ENCODE peak calls at places on chromosomes 7 and 10, in eight cellular contexts. H is SK-N-SH, O is IMR-90, I is K562, F is WTC11, D is GM12878, Q is HepG2, N is H1. Z is an unnamed sample.

GRCh38 chr10:91211675-91212074 is 8.8 kb upstream of the PCGF5 start:
- DNase-seq in O (no peak), F (no peak), D (no peak), H (no peak), I (no peak), Q (no peak), N (no peak), Z (no peak)

GRCh38 chr7:66400400-66400799 is 195.3 kb downstream of the TPST1 start:
- DNase-seq in I (no peak), F (no peak), D (no peak), O (no peak), Q (no peak), N (no peak), H (no peak), Z (no peak)

GRCh38 chr7:1943326-1943725 is 273.2 kb downstream of the ELFN1 start:
- DNase-seq in F (no peak), H (no peak), Q (no peak), I (no peak), D (no peak), N (no peak), O (no peak), Z (no peak)

GRCh38 chr7:33806284-33807157 is 98.8 kb upstream of the BMPER start:
- DNase-seq in N (no peak), I (no peak), D (no peak), F (no peak), Q (peak), H (no peak), O (peak), Z (no peak)

GRCh38 chr10:119466655-119467054 is 75.9 kb downstream of the RGS10 start:
- DNase-seq in F (no peak), D (no peak), H (no peak), I (no peak), Q (no peak), O (no peak), N (no peak), Z (no peak)

GRCh38 chr10:70657036-70657435 is 15.3 kb upstream of the ADAMTS14 start:
- DNase-seq in D (no peak), H (no peak), N (no peak), F (no peak), Q (no peak), O (peak), I (no peak), Z (no peak)

GRCh38 chr10:29496341-29497162 is 138.2 kb downstream of the SVIL start:
- DNase-seq in I (peak), N (peak), F (peak), D (no peak), Q (peak), H (peak), O (peak), Z (peak)

GRCh38 chr7:42932861-42933591 is 850 bp downstream of the MRPL32 start:
- DNase-seq in Q (no peak), H (peak), O (peak), F (no peak), I (peak), D (no peak), N (no peak), Z (no peak)

GRCh38 chr7:105691692-105692564 is 110.6 kb upstream of the EFCAB10 start:
- DNase-seq in D (no peak), N (no peak), H (no peak), Q (no peak), I (no peak), O (peak), F (peak), Z (no peak)

GRCh38 chr7:73725703-73726466 is 6.4 kb upstream of the STX1A start:
- DNase-seq in N (peak), Q (peak), D (no peak), F (peak), I (peak), O (peak), H (peak), Z (peak)

GRCh38 chr10:43692051-43692825 is 43.6 kb upstream of the ZNF32 start:
- DNase-seq in N (no peak), I (no peak), H (no peak), Q (no peak), F (no peak), O (peak), D (no peak), Z (no peak)

GRCh38 chr7:28784166-28784870 is 173.8 kb downstream of the TRIL start:
- DNase-seq in D (no peak), O (peak), F (no peak), H (peak), N (no peak), Q (no peak), I (no peak), Z (no peak)

GRCh38 chr7:93374345-93374940 is 142.3 kb downstream of the VPS50 start:
- DNase-seq in F (no peak), Q (peak), N (no peak), D (no peak), O (peak), I (peak), H (peak), Z (peak)

GRCh38 chr7:15764010-15764409 is 77.5 kb upstream of the MEOX2 start:
- DNase-seq in Q (no peak), H (no peak), F (no peak), O (no peak), N (no peak), I (no peak), D (no peak), Z (no peak)

GRCh38 chr10:78814430-78814806 is 254.3 kb upstream of the ZMIZ1 start:
- DNase-seq in Q (no peak), N (no peak), H (no peak), O (no peak), D (no peak), F (no peak), I (no peak), Z (no peak)

GRCh38 chr10:71708301-71708703 is 11.3 kb downstream of the C10orf105 start:
- DNase-seq in H (peak), N (peak), F (peak), I (peak), O (no peak), D (no peak), Q (peak), Z (peak)

GRCh38 chr10:94225589-94225988 is 137.2 kb downstream of the NOC3L start:
- DNase-seq in I (no peak), O (no peak), Q (no peak), N (no peak), H (no peak), D (no peak), F (peak), Z (peak)

GRCh38 chr7:43700059-43700501 is 29.2 kb downstream of the COA1 start:
- DNase-seq in D (no peak), H (peak), N (no peak), F (no peak), Q (peak), O (peak), I (peak), Z (peak)

GRCh38 chr7:44046321-44047061 is 2.0 kb downstream of the DBNL start:
- DNase-seq in N (no peak), I (peak), H (no peak), Q (no peak), O (no peak), F (no peak), D (peak), Z (no peak)

GRCh38 chr7:2451171-2452073 is 24.8 kb downstream of the GRIFIN start:
- DNase-seq in Q (peak), D (no peak), H (peak), F (peak), N (peak), O (peak), I (peak), Z (peak)

GRCh38 chr10:99551158-99551557 is 18.4 kb downstream of the NKX2-3 start:
- DNase-seq in Q (no peak), I (no peak), D (no peak), F (no peak), H (peak), O (peak), N (no peak), Z (no peak)

GRCh38 chr7:150322114-150322832 is 882 bp upstream of the LRRC61 start:
- DNase-seq in F (no peak), I (peak), Q (peak), H (no peak), O (no peak), D (no peak), N (no peak), Z (no peak)
- TF ChIP-seq USF2 in F (no peak), I (no peak), Q (no peak), H (no peak), O (no peak), D (no peak), N (no peak), Z (no peak)

DNA sequence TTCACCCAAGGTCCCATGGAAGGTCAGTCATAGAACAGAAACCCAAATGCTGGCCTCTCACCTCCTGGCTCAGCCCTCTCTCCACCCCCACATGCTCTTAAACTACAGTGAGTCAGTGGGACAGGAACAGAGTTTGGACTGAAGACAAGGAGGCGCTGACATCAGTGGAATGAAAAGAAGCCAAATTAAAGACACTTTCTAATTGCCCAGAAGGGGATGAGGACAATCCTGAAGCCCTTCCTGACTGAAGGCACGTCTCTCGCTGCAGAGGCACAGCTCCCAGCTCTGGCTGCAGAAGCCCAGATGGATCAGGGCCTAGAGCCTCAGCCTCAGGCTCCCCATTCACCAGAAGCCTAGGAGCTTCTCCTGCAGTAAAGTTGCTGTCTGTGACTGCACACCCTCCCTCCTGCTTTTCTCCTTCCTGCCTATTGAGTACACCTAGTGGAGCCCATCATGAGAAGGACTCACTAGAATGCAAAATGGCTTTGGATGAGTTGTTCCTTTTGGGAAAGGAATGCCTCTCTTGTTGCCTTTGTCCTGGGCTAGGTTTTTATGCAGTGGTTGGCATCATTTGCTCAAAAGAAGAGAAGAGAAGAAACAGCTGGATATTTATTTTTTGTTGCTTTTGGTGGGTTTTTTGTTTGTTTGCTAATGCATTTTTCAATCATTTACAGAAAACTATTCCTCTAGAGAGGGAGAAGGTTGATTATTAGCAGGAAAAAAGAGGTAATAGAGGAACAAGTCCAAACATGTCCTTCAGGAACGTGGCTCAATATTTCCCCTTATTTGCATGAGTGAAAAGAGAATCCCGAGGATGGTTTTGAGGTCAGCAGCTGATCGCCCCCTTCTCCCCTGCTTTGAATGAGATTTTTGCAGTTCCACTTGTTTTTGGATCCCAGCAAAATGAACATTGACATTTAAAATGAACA is 369.7 kb upstream of the NRP1 start:
- DNase-seq in F (no peak), D (no peak), O (peak), N (no peak), I (no peak), Q (no peak), H (no peak), Z (no peak)
- TF ChIP-seq USF2 in F (no peak), D (no peak), O (no peak), N (no peak), I (no peak), Q (no peak), H (no peak), Z (no peak)

GRCh38 chr10:14617850-14618249 is 156.8 kb downstream of the FAM107B start:
- DNase-seq in Q (no peak), N (no peak), I (no peak), D (no peak), F (no peak), O (peak), H (no peak), Z (no peak)
- TF ChIP-seq USF2 in Q (no peak), N (no peak), I (no peak), D (no peak), F (no peak), O (no peak), H (no peak), Z (no peak)

DNA sequence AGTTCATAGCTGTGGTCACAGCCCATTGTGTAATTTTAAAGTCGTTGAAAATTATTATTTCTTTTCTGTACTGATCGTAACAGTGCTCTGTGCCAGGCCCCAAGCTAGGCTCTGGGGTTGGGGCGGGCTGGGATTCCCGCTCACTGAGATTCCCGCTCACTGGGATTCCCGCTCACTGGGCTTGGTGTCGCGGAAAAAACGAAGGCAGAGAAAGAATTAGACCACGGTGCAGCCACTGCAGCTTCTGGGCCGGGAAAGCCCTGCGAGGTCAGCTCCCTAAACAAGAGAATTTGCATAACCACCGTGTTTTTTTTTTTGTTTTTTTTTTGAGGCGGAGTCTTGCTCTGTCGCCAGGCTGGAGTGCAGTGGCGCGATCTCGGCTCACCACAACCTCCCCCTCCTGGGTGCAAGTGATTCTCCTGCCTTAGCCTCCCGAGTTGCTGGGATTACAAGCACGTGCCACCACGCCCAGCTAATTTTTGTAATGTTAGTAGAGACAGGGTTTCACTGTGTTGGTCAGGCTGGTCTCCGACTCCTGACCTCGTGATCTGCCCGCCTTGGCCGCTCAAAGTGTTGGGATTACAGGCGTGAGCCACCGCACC is 31.2 kb downstream of the FOXK1 start:
- DNase-seq in F (no peak), Q (no peak), D (no peak), I (peak), H (no peak), N (no peak), O (no peak), Z (no peak)
- TF ChIP-seq USF2 in F (no peak), Q (no peak), D (no peak), I (no peak), H (no peak), N (no peak), O (no peak), Z (no peak)

GRCh38 chr10:104332243-104333036 is 5.8 kb downstream of the ITPRIP start:
- DNase-seq in D (no peak), F (no peak), O (no peak), I (peak), Q (no peak), N (no peak), H (no peak), Z (no peak)

GRCh38 chr10:104330168-104331117 is 7.8 kb downstream of the ITPRIP start:
- DNase-seq in I (no peak), D (no peak), O (peak), N (no peak), Q (peak), F (no peak), H (no peak), Z (no peak)

GRCh38 chr10:104333037-104333727 is 5.1 kb downstream of the ITPRIP start:
- DNase-seq in O (no peak), Q (no peak), H (peak), F (no peak), N (no peak), I (peak), D (no peak), Z (no peak)

GRCh38 chr10:104329754-104330153 is 8.5 kb downstream of the ITPRIP start:
- DNase-seq in F (no peak), H (no peak), I (no peak), Q (no peak), D (no peak), N (no peak), O (peak), Z (no peak)

DNA sequence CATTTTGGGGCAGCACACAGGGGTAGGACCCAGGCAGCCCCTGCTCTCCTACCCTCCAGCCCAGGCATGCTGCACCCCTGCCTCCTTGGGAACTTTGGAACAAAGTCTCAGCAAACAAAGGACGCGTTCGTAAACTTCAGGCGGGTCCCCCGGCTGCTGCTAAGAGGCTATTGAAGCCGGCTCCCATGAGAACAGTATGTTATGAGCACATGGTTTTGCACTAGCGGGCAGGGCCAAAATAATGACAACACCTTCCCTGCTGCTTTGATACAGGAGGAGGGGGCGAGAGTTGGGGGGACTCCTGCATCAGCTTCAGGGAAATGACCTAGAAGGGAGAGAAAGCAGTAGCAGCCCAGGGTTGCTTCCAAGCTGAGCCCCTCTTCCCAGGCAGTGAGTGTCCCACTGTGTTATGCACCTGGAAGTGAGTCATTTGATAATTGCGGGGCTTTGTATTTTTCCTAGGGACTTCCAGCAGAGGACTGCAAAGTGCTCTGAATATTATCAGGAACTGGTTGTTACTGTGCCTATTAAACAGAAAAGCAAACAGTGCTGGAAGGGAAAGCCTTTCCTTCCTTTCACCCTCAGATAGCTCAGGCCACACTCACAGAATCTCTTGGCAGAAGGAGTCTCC is 6.9 kb downstream of the ITPRIP start:
- DNase-seq in I (no peak), F (no peak), O (peak), D (no peak), Q (peak), H (no peak), N (no peak), Z (no peak)
- TF ChIP-seq USF2 in I (no peak), F (no peak), O (no peak), D (no peak), Q (no peak), H (no peak), N (no peak), Z (no peak)

GRCh38 chr10:63664341-63664885 is 143.2 kb downstream of the REEP3 start:
- DNase-seq in F (no peak), Q (no peak), H (no peak), D (no peak), I (no peak), N (no peak), O (no peak), Z (no peak)
- TF ChIP-seq USF2 in F (no peak), Q (no peak), H (no peak), D (no peak), I (no peak), N (no peak), O (no peak), Z (no peak)

DNA sequence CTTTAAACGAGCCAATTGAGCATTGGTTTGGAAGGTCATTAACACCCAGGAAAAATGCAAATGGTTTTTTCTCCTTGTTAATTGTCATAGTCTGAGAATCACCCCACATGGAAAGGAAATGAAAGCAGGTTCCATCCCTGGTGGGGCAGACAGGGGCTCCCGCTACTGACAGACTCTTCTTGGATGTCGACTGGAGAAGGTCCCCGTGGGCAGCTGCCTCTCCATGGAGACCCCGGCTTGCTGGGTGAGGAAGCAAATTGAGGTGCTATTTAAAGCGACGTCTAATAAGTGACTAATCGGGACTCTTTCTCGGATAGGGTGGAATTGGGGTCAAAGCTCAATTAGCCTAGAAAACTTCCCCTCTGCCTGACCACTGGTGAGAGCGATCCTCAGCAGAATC is 32.0 kb upstream of the EN2 start:
- DNase-seq in O (no peak), Q (no peak), F (no peak), N (no peak), H (no peak), D (no peak), I (no peak), Z (no peak)
- TF ChIP-seq USF2 in O (no peak), Q (no peak), F (no peak), N (no peak), H (no peak), D (no peak), I (no peak), Z (no peak)

GRCh38 chr10:88278912-88279311 is 304.2 kb downstream of the RNLS start:
- DNase-seq in O (no peak), F (no peak), D (no peak), Q (no peak), H (no peak), N (no peak), I (no peak), Z (no peak)

GRCh38 chr10:88281592-88282268 is 301.4 kb downstream of the RNLS start:
- DNase-seq in F (no peak), D (no peak), I (no peak), O (peak), Q (no peak), N (no peak), H (no peak), Z (no peak)

GRCh38 chr10:88286030-88286429 is 297.1 kb downstream of the RNLS start:
- DNase-seq in O (no peak), D (no peak), N (no peak), I (no peak), H (no peak), Q (no peak), F (no peak), Z (no peak)

GRCh38 chr10:88280518-88280917 is 302.6 kb downstream of the RNLS start:
- DNase-seq in N (no peak), I (no peak), H (no peak), O (no peak), F (no peak), Q (no peak), D (no peak), Z (no peak)

GRCh38 chr10:88282876-88283275 is 300.2 kb downstream of the RNLS start:
- DNase-seq in H (no peak), D (no peak), I (no peak), O (no peak), N (no peak), Q (no peak), F (no peak), Z (no peak)
- TF ChIP-seq USF2 in H (no peak), D (no peak), I (no peak), O (no peak), N (no peak), Q (no peak), F (no peak), Z (no peak)

GRCh38 chr10:95815701-95816100 is 59.7 kb downstream of the ENTPD1 start:
- DNase-seq in H (no peak), N (no peak), I (no peak), Q (no peak), D (no peak), O (no peak), F (no peak), Z (no peak)

GRCh38 chr10:95810198-95810976 is 54.4 kb downstream of the ENTPD1 start:
- DNase-seq in I (no peak), O (no peak), D (no peak), Q (no peak), N (no peak), H (no peak), F (no peak), Z (no peak)

GRCh38 chr10:95815133-95815532 is 59.2 kb downstream of the ENTPD1 start:
- DNase-seq in F (no peak), N (no peak), D (no peak), I (no peak), H (no peak), Q (no peak), O (no peak), Z (no peak)

GRCh38 chr10:95818010-95818409 is 62.0 kb downstream of the ENTPD1 start:
- DNase-seq in I (no peak), D (no peak), O (no peak), N (no peak), Q (no peak), H (no peak), F (no peak), Z (no peak)

GRCh38 chr10:95814011-95814727 is 58.2 kb downstream of the ENTPD1 start:
- DNase-seq in I (no peak), F (no peak), Q (peak), H (no peak), N (no peak), O (peak), D (no peak), Z (no peak)
- TF ChIP-seq USF2 in I (no peak), F (no peak), Q (no peak), H (no peak), N (no peak), O (no peak), D (no peak), Z (no peak)

Z was measured in A549.